ENCODE peak calls at places on chromosomes 13 and 19, in four cellular contexts. L is Karpas-422, I is GM23338, K is hepatocyte. S is an unnamed sample.

GRCh38 chr19:990119-990571 is 6.0 kb downstream of the WDR18 start:
- DNase-seq in L (no peak), I (no peak), K (no peak), S (no peak)

GRCh38 chr13:22195726-22196125 is 524.9 kb downstream of the FGF9 start:
- DNase-seq in K (no peak), L (no peak), I (no peak), S (no peak)

GRCh38 chr19:19956431-19957075 is 55.8 kb downstream of the ZNF93 start:
- DNase-seq in K (no peak), I (peak; percentile 98), L (no peak), S (no peak)

GRCh38 chr19:6925801-6926751 is 38.7 kb downstream of the ADGRE1 start:
- DNase-seq in K (no peak), I (peak; percentile 3), L (peak; percentile 44), S (no peak)

GRCh38 chr19:10780368-10780767 is 55.6 kb downstream of the TMED1 start:
- DNase-seq in L (no peak), I (no peak), K (no peak), S (no peak)

GRCh38 chr13:73932091-73932490 is 202.1 kb downstream of the KLF12 start:
- DNase-seq in L (no peak), K (no peak), I (no peak), S (no peak)

GRCh38 chr19:6271721-6272410 is 7.9 kb downstream of the MLLT1 start:
- DNase-seq in L (no peak), K (peak; percentile 76), I (peak; percentile 56), S (peak; percentile 87)

GRCh38 chr19:13579388-13580060 is 73.2 kb upstream of the CACNA1A start:
- DNase-seq in L (no peak), I (peak; percentile 30), K (no peak), S (no peak)

GRCh38 chr19:33905473-33905936 is 108.8 kb downstream of the KCTD15 start:
- DNase-seq in I (peak; percentile 68), L (no peak), K (peak; percentile 39), S (peak; percentile 52)

GRCh38 chr13:95354680-95355487 is 53.6 kb upstream of the ABCC4 start:
- DNase-seq in K (peak; percentile 28), I (no peak), L (no peak), S (no peak)

GRCh38 chr19:12778020-12778904 is 2.9 kb upstream of the HOOK2 start:
- DNase-seq in I (peak; percentile 68), L (peak; percentile 81), K (peak; percentile 83), S (peak; percentile 76)

GRCh38 chr19:33156354-33156753 is 24.4 kb downstream of the WDR88 start:
- DNase-seq in L (no peak), K (no peak), I (no peak), S (no peak)

GRCh38 chr19:55443045-55443823 is at the start of gene SHISA7:
- DNase-seq in K (no peak), L (no peak), I (peak; percentile 69), S (peak; percentile 58)

GRCh38 chr13:99269627-99270252 is 11.6 kb upstream of the GPR18 start:
- DNase-seq in I (peak; percentile 41), L (peak; percentile 81), K (peak; percentile 59), S (peak; percentile 17)

GRCh38 chr13:53151692-53152421 is 123.2 kb downstream of the OLFM4 start:
- DNase-seq in I (peak; percentile 87), K (peak; percentile 77), L (peak; percentile 92), S (peak; percentile 54)

GRCh38 chr13:40968416-40969000 is 50.6 kb downstream of the ELF1 start:
- DNase-seq in L (no peak), I (no peak), K (no peak), S (no peak)

GRCh38 chr19:18000981-18001836 is 6.8 kb upstream of the ARRDC2 start:
- DNase-seq in L (peak; percentile 95), K (peak; percentile 90), I (peak; percentile 87), S (peak; percentile 92)

GRCh38 chr13:49439609-49440008 is 4.3 kb downstream of the CAB39L start:
- DNase-seq in I (no peak), K (no peak), L (peak; percentile 69), S (no peak)

GRCh38 chr13:65378943-65379519 is 1851.1 kb downstream of the PCDH9 start:
- DNase-seq in I (peak; percentile 32), L (peak; percentile 49), K (no peak), S (no peak)

GRCh38 chr13:100051070-100051469 is 37.8 kb upstream of the PCCA start:
- DNase-seq in K (no peak), I (no peak), L (no peak), S (no peak)

GRCh38 chr19:35484637-35485036 is 5.6 kb downstream of the KRTDAP start:
- DNase-seq in K (no peak), L (peak; percentile 94), I (no peak), S (no peak)

GRCh38 chr13:91647361-91647970 is 249.0 kb downstream of the GPC5 start:
- DNase-seq in I (peak; percentile 83), K (peak; percentile 13), L (peak; percentile 50), S (peak; percentile 20)

GRCh38 chr19:13799669-13800068 is 4.4 kb downstream of the ZSWIM4 start:
- DNase-seq in K (no peak), L (no peak), I (no peak), S (no peak)

GRCh38 chr19:10205636-10206035 is 10.9 kb upstream of the DNMT1 start:
- DNase-seq in L (no peak), K (no peak), I (no peak), S (no peak)

DNA sequence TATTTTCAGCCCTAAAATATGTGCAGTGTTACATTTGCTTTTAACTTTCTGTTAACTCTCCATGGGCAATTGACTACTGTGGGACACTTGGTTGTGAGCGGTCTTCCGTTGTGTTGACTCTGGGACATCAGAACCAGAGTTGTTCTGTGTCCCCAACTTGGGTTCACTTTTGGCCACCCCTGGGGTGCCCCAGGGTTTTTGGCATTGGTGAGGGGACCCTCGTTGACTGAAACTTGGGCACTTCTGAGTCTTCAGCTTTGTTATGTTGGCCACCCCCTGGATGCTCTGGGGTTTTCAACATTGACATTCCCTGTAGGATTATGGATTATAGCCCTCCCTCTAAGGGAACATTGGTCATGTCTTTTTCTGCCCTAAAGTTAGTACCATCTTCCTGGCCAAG is 57.1 kb downstream of the OR10H4 start:
- DNase-seq in K (no peak), L (no peak), I (no peak), S (no peak)
- H3K9me2 ChIP-seq in K (no peaks in the 10 kb centered on the region), L (no peaks in the 10 kb centered on the region), I (no peaks in the 10 kb centered on the region), S (no peaks in the 10 kb centered on the region)

DNA sequence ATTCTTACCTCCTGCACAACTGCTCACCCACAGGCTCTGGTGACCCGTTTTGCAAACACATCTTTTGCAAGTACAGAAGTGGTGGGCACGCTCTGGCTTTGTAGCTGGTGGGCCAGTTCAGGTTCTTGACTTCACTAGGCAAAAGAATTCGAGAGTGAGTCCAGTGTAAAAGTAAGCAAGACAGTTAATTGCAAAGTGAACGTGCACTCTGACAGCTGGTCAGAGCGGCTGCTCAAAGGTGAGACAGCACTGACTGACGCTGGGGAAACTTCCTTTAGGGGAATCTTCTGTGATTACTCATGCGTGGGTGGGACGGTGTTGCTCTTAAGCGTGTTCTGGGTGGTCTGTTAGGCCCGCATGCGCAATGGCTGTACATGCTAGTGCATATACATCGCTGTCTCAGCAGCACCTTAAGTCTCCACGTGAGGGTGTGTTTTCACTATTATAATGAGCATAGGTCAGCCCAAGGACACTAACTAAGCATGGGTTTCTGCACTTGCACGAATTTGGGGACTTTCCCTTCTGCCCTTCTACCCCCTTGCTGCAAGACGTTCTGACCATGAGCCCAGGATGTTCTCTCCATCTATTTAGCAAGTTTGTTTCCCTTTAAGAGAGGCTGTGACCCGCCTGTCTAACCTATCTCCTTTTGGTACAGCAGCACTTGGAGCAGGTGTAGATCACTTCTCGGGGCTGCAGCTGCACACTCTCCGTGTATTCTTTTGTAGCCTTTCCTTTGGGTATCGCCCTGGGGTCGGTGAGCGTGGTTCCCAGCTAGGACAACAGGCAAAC is 30.2 kb upstream of the CD33 start:
- DNase-seq in I (no peak), L (no peak), K (no peak), S (no peak)
- H3K4me2 ChIP-seq in I (no peak overlapping the region), L (no peak overlapping the region), K (no peak overlapping the region), S (no peak overlapping the region)

GRCh38 chr19:41872775-41873647 is 4.1 kb upstream of the CD79A start:
- DNase-seq in L (peak; percentile 92), K (peak; percentile 88), I (peak; percentile 96), S (peak; percentile 72)
- H3K9me2 ChIP-seq in L (no peaks in the 10 kb centered on the region), K (no peaks in the 10 kb centered on the region), I (no peaks in the 10 kb centered on the region), S (no peaks in the 10 kb centered on the region)

GRCh38 chr19:28961772-28962500 is 251.0 kb downstream of the UQCRFS1 start:
- DNase-seq in I (no peak), L (no peak), K (no peak), S (no peak)
- H3K4me2 ChIP-seq in I (no peak overlapping the region), L (no peak overlapping the region), K (no peak overlapping the region), S (peak overlapping the region; percentile 18)

GRCh38 chr13:67462098-67462497 is 232.0 kb upstream of the PCDH9 start:
- DNase-seq in K (no peak), I (no peak), L (no peak), S (no peak)
- H3K9me2 ChIP-seq in K (no peaks in the 10 kb centered on the region), I (no peaks in the 10 kb centered on the region), L (no peaks in the 10 kb centered on the region), S (no peaks in the 10 kb centered on the region)

DNA sequence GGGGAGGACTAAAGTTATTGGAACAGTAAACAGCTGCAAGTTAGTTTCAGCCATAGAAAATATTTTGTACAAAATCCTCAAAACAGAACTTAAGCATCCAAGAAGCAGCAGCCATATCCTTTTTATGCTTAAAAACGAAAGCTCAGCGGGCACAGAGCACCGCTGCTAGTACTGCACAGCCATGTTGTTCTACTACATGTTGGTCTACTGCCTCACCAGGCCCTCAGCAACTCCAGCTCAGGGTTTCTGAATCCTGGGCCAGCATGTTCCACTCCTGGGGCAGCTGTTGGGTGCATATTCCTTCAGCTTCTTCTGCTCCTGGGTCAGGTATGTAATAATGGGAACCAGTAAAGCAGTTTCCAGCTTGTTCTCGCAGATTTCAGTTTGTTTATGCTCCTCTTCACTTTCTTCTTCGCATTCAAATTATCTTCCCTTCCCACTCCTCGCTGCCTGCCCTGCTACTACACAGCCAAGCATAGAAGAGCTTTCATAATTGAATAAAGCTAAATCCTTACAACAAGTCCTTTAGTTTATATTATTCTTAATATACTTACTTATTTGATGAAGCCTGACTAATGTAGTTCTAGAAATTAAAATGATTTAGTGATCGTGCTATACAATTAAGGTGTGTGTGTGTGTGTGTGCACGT is 820.5 kb upstream of the ATXN8OS start:
- DNase-seq in K (no peak), L (no peak), I (no peak), S (no peak)
- H3K4me2 ChIP-seq in K (no peak overlapping the region), L (no peak overlapping the region), I (no peak overlapping the region), S (no peak overlapping the region)

DNA sequence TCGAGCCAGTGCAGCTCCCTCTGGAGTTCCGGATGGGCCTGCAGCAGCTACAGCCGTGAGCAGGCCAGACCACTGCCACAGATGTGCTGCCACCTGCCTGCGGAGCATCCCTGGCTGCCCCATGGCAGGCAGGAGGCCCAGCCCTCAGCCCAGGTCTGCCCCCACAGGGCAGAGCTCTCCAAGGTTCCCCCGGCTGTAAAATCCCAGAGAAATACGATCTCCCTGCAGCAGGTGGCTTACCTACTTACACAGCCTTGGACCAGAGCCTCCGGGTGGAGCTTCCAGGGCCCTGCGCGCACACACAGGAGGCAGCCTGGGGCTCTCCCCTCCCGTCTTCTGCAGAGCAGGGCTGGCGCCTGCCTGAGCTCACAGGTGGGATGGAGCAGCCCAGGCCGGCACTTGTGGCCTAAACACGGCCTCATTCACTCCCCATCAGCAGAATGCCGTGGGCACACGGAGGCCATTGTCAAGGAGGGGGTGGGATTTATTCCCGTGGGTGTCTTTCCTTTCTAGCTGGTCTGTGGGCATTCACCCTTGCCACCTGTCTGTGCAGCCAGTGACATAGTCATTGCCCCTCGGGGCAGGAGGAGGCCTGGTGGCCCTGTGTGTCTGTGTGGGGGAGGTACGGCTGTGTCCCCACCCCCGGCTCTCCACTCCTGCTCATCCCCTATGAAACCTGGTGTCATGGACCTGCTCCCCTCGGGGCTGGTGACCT is 118.0 kb downstream of the KDM4B start:
- DNase-seq in L (no peak), K (no peak), I (peak; percentile 70), S (peak; percentile 58)
- H3K9me2 ChIP-seq in L (no peaks in the 10 kb centered on the region), K (no peaks in the 10 kb centered on the region), I (no peaks in the 10 kb centered on the region), S (no peaks in the 10 kb centered on the region)

S was measured in SK-N-SH.